ENCODE peak calls at places on chromosomes 4 and X, in eight cellular contexts. J is transverse colon, A is upper lobe of left lung, Z is suprapubic skin, I is stomach, R is spleen, U is H1, V is sigmoid colon. D is an unnamed sample.

GRCh38 chr4:21512351-21512750 is 436.2 kb downstream of the KCNIP4 start:
- DNase-seq in J (no peak), A (no peak), Z (no peak), I (no peak), R (no peak), U (no peak), V (no peak), D (no peak)

GRCh38 chr4:95869961-95870500 is 30.1 kb downstream of the PDHA2 start:
- DNase-seq in J (no peak), A (no peak), Z (no peak), I (no peak), R (no peak), U (no peak), V (no peak), D (no peak)

GRCh38 chr4:76782837-76783236 is 115.1 kb downstream of the SOWAHB start:
- DNase-seq in J (no peak), A (no peak), Z (no peak), I (no peak), R (no peak), U (no peak), V (no peak), D (no peak)

GRCh38 chr4:13642163-13642562 is 14.6 kb upstream of the BOD1L1 start:
- DNase-seq in J (no peak), A (no peak), Z (no peak), I (no peak), R (no peak), U (no peak), V (no peak), D (no peak)

GRCh38 chrX:545488-545887 is 85.1 kb upstream of the SHOX start:
- DNase-seq in J (no peak), A (peak; percentile 59), Z (no peak), I (no peak), R (no peak), U (no peak), V (no peak), D (no peak)

GRCh38 chr4:81913427-81913878 is 441.7 kb upstream of the RASGEF1B start:
- DNase-seq in J (peak; percentile 51), A (no peak), Z (no peak), I (peak; percentile 45), R (no peak), U (peak; percentile 81), V (no peak), D (peak; percentile 8)

GRCh38 chrX:319579-320125 is 1.1 kb upstream of the GTPBP6 start:
- DNase-seq in J (peak; percentile 35), A (peak; percentile 89), Z (peak; percentile 82), I (no peak), R (peak; percentile 93), U (no peak), V (no peak), D (no peak)

GRCh38 chrX:1612641-1613286 is 2.1 kb upstream of the ASMT start:
- DNase-seq in J (no peak), A (no peak), Z (no peak), I (no peak), R (no peak), U (no peak), V (no peak), D (no peak)

GRCh38 chr4:169658196-169658595 is 37.8 kb downstream of the CLCN3 start:
- DNase-seq in J (no peak), A (no peak), Z (no peak), I (no peak), R (no peak), U (no peak), V (no peak), D (no peak)

GRCh38 chr4:169658970-169659735 is 38.8 kb downstream of the CLCN3 start:
- DNase-seq in J (no peak), A (no peak), Z (no peak), I (no peak), R (no peak), U (no peak), V (no peak), D (no peak)

GRCh38 chr4:169660929-169661328 is 40.6 kb downstream of the CLCN3 start:
- DNase-seq in J (no peak), A (no peak), Z (no peak), I (no peak), R (no peak), U (no peak), V (no peak), D (no peak)

GRCh38 chr4:169662226-169662625 is 41.8 kb downstream of the CLCN3 start:
- DNase-seq in J (no peak), A (no peak), Z (no peak), I (no peak), R (no peak), U (no peak), V (no peak), D (no peak)

DNA sequence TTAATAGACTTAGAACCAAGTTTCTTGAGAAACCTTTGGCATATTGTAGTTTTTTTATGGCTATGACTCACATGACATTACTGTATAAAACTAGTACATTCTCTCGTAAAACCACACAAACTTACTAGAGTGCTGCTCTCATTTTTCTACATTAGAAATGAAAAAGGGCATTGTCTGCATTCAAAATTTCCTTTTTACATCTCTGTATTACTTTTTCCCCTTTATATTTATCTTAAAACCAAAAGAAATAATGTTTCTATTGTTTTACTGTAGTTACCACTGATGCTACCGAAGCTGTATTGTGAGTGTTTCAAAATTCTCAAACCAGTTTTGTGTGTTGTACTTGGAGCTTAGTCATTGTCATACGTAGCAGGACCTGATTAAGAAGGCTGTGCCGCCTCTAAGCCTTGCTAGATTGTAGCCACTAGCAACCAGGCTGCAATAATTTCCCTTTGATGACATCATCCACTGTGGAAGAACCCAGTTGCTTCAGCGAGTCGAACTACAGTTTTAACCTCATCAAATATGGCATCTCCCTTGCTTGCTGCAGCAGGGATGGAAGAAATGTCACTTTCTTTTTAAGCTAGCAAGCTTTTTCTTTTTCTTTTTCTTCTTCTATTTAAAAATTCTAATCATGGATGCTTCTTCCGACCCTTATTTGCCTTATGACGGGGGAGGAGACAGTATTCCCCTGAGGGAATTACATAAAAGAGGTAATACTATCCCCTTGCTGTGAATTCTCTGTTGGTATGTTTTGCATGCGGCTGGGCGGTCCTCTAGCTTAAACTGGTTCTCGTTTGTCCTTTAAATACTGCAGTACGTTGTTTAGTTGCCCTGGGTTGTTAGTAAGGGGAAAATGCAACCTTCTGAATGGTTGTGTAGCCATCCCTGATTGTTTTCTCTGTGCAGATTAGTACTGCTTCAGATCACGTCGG is 39.6 kb downstream of the CLCN3 start:
- DNase-seq in J (peak; percentile 78), A (no peak), Z (peak; percentile 80), I (peak; percentile 79), R (no peak), U (no peak), V (peak; percentile 90), D (peak; percentile 16)
- TF ChIP-seq POLR2A in J (peak; percentile 77), A (peak; percentile 22), Z (peak; percentile 38), I (no peak), R (no peak), U (peak; percentile 89), V (peak; percentile 21), D (peak; percentile 81)

GRCh38 chr4:169208516-169208915 is 62.2 kb downstream of the SH3RF1 start:
- DNase-seq in J (no peak), A (no peak), Z (no peak), I (no peak), R (no peak), U (no peak), V (no peak), D (no peak)
- TF ChIP-seq POLR2AphosphoS5 in J (no peak), A (no peak), Z (no peak), I (no peak), R (no peak), U (no peak), V (no peak), D (no peak)

GRCh38 chr4:73869130-73870055 is at the start of gene CXCL1:
- DNase-seq in J (peak; percentile 74), A (peak; percentile 89), Z (peak; percentile 69), I (peak; percentile 50), R (peak; percentile 87), U (peak; percentile 70), V (peak; percentile 71), D (no peak)
- TF ChIP-seq POLR2A in J (peak; percentile 46), A (peak; percentile 55), Z (no peak), I (no peak), R (no peak), U (no peak), V (no peak), D (no peak)

GRCh38 chrX:14871767-14872166 is 1.1 kb downstream of the FANCB start:
- DNase-seq in J (no peak), A (no peak), Z (no peak), I (no peak), R (no peak), U (no peak), V (no peak), D (no peak)

GRCh38 chrX:14872355-14872754 is 514 bp downstream of the FANCB start:
- DNase-seq in J (no peak), A (no peak), Z (no peak), I (no peak), R (no peak), U (no peak), V (no peak), D (no peak)

GRCh38 chrX:14875624-14876023 is 2.4 kb downstream of the MOSPD2 start:
- DNase-seq in J (no peak), A (no peak), Z (no peak), I (no peak), R (no peak), U (no peak), V (no peak), D (no peak)

GRCh38 chrX:14873676-14874049 is 442 bp downstream of the MOSPD2 start:
- DNase-seq in J (no peak), A (no peak), Z (no peak), I (no peak), R (no peak), U (no peak), V (no peak), D (no peak)

GRCh38 chrX:14872851-14873675 is at the start of the genes FANCB and MOSPD2:
- DNase-seq in J (peak; percentile 95), A (peak; percentile 97), Z (peak; percentile 94), I (peak; percentile 93), R (peak; percentile 98), U (peak; percentile 85), V (peak; percentile 96), D (peak; percentile 68)
- TF ChIP-seq POLR2AphosphoS5 in J (peak; percentile 71), A (peak; percentile 31), Z (no peak), I (peak; percentile 36), R (peak; percentile 72), U (peak; percentile 72), V (peak; percentile 62), D (no peak)

GRCh38 chrX:78139160-78140123 is at the start of gene TAF9B:
- DNase-seq in J (peak; percentile 88), A (peak; percentile 94), Z (peak; percentile 89), I (peak; percentile 83), R (peak; percentile 94), U (peak; percentile 82), V (peak; percentile 92), D (peak; percentile 61)
- TF ChIP-seq POLR2A in J (peak; percentile 56), A (peak; percentile 61), Z (no peak), I (no peak), R (no peak), U (peak; percentile 85), V (no peak), D (peak; percentile 59)

GRCh38 chr4:4332529-4332928 is 42.5 kb downstream of the ZBTB49 start:
- DNase-seq in J (no peak), A (no peak), Z (no peak), I (no peak), R (no peak), U (no peak), V (no peak), D (no peak)
- TF ChIP-seq POLR2AphosphoS5 in J (no peak), A (no peak), Z (no peak), I (no peak), R (no peak), U (no peak), V (no peak), D (no peak)